ENCODE peak calls at places on chromosome 21, in seven cellular contexts. I is midbrain; Q is ovary; J is pons; F is NCI-H1105; Y is mesendoderm; D is activated CD4-positive, alpha-beta T cell treated with anti-CD3 and anti-CD28 coated beads, Interleukin-2, amount 50 U/mL, for 24 hours. C is an unnamed sample.
A peak's percentile ranks its signal among the peaks of the same experiment; 100 is the strongest.

GRCh38 chr21:45635271-45636151 is 8.0 kb upstream of the PCBP3 start:
- DNase-seq in I (no peak), Q (no peak), J (no peak), F (no peak), Y (no peak), D (no peak), C (no peak)

GRCh38 chr21:39885119-39885848 is 18.0 kb downstream of the PCP4 start:
- DNase-seq in I (peak; percentile 76), Q (no peak), J (peak; percentile 59), F (peak; percentile 93), Y (no peak), D (no peak), C (no peak)

GRCh38 chr21:16968436-16968835 is 544.4 kb upstream of the CXADR start:
- DNase-seq in I (no peak), Q (peak; percentile 28), J (no peak), F (no peak), Y (no peak), D (no peak), C (no peak)

GRCh38 chr21:34534522-34534921 is 22.5 kb upstream of the KCNE1 start:
- DNase-seq in I (peak; percentile 41), Q (no peak), J (peak; percentile 76), F (no peak), Y (no peak), D (no peak), C (no peak)

GRCh38 chr21:35063428-35064172 is 14.5 kb upstream of the RUNX1 start:
- DNase-seq in I (no peak), Q (no peak), J (no peak), F (no peak), Y (no peak), D (no peak), C (no peak)

GRCh38 chr21:20334585-20334984 is 663.6 kb upstream of the NCAM2 start:
- DNase-seq in I (no peak), Q (no peak), J (no peak), F (no peak), Y (no peak), D (no peak), C (no peak)

GRCh38 chr21:35953570-35953969 is 106.8 kb downstream of the SETD4 start:
- DNase-seq in I (no peak), Q (no peak), J (no peak), F (no peak), Y (peak; percentile 20), D (no peak), C (peak; percentile 28)

GRCh38 chr21:28975401-28975800 is 17.3 kb downstream of the LTN1 start:
- DNase-seq in I (no peak), Q (no peak), J (no peak), F (no peak), Y (no peak), D (no peak), C (peak; percentile 54)

GRCh38 chr21:31556662-31557061 is 102.8 kb upstream of the SOD1 start:
- DNase-seq in I (no peak), Q (no peak), J (no peak), F (no peak), Y (peak; percentile 60), D (no peak), C (no peak)

GRCh38 chr21:34970126-34970525 is 79.0 kb downstream of the RUNX1 start:
- DNase-seq in I (no peak), Q (no peak), J (no peak), F (no peak), Y (no peak), D (no peak), C (no peak)

GRCh38 chr21:35179990-35180557 is 131.0 kb upstream of the RUNX1 start:
- DNase-seq in I (no peak), Q (no peak), J (no peak), F (no peak), Y (no peak), D (no peak), C (peak; percentile 89)

GRCh38 chr21:42097274-42097673 is 26.2 kb downstream of the UMODL1 start:
- DNase-seq in I (no peak), Q (no peak), J (no peak), F (no peak), Y (no peak), D (no peak), C (no peak)

GRCh38 chr21:18245493-18245967 is 897 bp downstream of the CHODL start:
- DNase-seq in I (no peak), Q (no peak), J (no peak), F (no peak), Y (peak; percentile 7), D (no peak), C (peak; percentile 2)

GRCh38 chr21:16280731-16281130 is 550.9 kb downstream of the USP25 start:
- DNase-seq in I (peak; percentile 72), Q (no peak), J (peak; percentile 76), F (no peak), Y (no peak), D (no peak), C (peak; percentile 53)

GRCh38 chr21:39822042-39822441 is 45.2 kb upstream of the PCP4 start:
- DNase-seq in I (no peak), Q (no peak), J (no peak), F (no peak), Y (no peak), D (no peak), C (no peak)

GRCh38 chr21:38785483-38785882 is 20.2 kb upstream of the ETS2 start:
- DNase-seq in I (no peak), Q (no peak), J (no peak), F (no peak), Y (no peak), D (no peak), C (no peak)

GRCh38 chr21:46124083-46124925 is 26.4 kb downstream of the COL6A2 start:
- DNase-seq in I (no peak), Q (peak; percentile 41), J (no peak), F (no peak), Y (no peak), D (no peak), C (no peak)

GRCh38 chr21:24955275-24955961 is 651.9 kb downstream of the MRPL39 start:
- DNase-seq in I (no peak), Q (no peak), J (no peak), F (no peak), Y (no peak), D (no peak), C (no peak)

GRCh38 chr21:44920694-44921604 is at the start of gene ITGB2:
- DNase-seq in I (no peak), Q (no peak), J (peak; percentile 26), F (no peak), Y (no peak), D (no peak), C (no peak)

GRCh38 chr21:35649186-35649585 is 411.1 kb downstream of the SETD4 start:
- DNase-seq in I (no peak), Q (no peak), J (no peak), F (no peak), Y (peak; percentile 23), D (no peak), C (peak; percentile 36)

C was measured in iris pigment epithelial cell.